ENCODE peak calls at places on chromosomes 13 and 19, in ten cellular contexts. One of them, this sample, is unnamed.

GRCh38 chr19:1105217-1105872 is 1.6 kb downstream of the GPX4 start:
- DNase-seq in colonic mucosa: peak; percentile 54
- DNase-seq in Caco-2: no peak
- DNase-seq in posterior cingulate gyrus: no peak
- DNase-seq in esophagus squamous epithelium: no peak
- DNase-seq in fibroblast of the conjunctiva: no peak
- DNase-seq in RPMI8226: no peak
- DNase-seq in H4: no peak
- DNase-seq in WTC11: no peak
- DNase-seq in COR-L47: no peak
- DNase-seq in this sample: no peak

GRCh38 chr13:111482806-111483620 is 162.6 kb downstream of the TEX29 start:
- DNase-seq in fibroblast of the conjunctiva: no peak
- DNase-seq in posterior cingulate gyrus: no peak
- DNase-seq in RPMI8226: no peak
- DNase-seq in Caco-2: no peak
- DNase-seq in COR-L47: no peak
- DNase-seq in colonic mucosa: no peak
- DNase-seq in H4: no peak
- DNase-seq in esophagus squamous epithelium: no peak
- DNase-seq in WTC11: no peak
- DNase-seq in this sample: no peak

GRCh38 chr13:29516880-29517279 is 78.6 kb downstream of the SLC7A1 start:
- DNase-seq in RPMI8226: no peak
- DNase-seq in WTC11: no peak
- DNase-seq in fibroblast of the conjunctiva: no peak
- DNase-seq in posterior cingulate gyrus: no peak
- DNase-seq in H4: no peak
- DNase-seq in Caco-2: no peak
- DNase-seq in colonic mucosa: no peak
- DNase-seq in esophagus squamous epithelium: no peak
- DNase-seq in COR-L47: no peak
- DNase-seq in this sample: no peak

GRCh38 chr19:5651361-5651760 is 28.5 kb downstream of the SAFB start:
- DNase-seq in posterior cingulate gyrus: no peak
- DNase-seq in RPMI8226: no peak
- DNase-seq in colonic mucosa: no peak
- DNase-seq in fibroblast of the conjunctiva: no peak
- DNase-seq in Caco-2: no peak
- DNase-seq in WTC11: no peak
- DNase-seq in COR-L47: no peak
- DNase-seq in H4: no peak
- DNase-seq in esophagus squamous epithelium: no peak
- DNase-seq in this sample: no peak

GRCh38 chr13:42486711-42487198 is 87.2 kb upstream of the TNFSF11 start:
- DNase-seq in posterior cingulate gyrus: no peak
- DNase-seq in esophagus squamous epithelium: no peak
- DNase-seq in Caco-2: no peak
- DNase-seq in H4: peak; percentile 48
- DNase-seq in fibroblast of the conjunctiva: peak; percentile 51
- DNase-seq in colonic mucosa: no peak
- DNase-seq in RPMI8226: no peak
- DNase-seq in COR-L47: no peak
- DNase-seq in WTC11: no peak
- DNase-seq in this sample: no peak

GRCh38 chr19:661427-662196 is 1.4 kb downstream of the RNF126 start:
- DNase-seq in H4: no peak
- DNase-seq in fibroblast of the conjunctiva: no peak
- DNase-seq in posterior cingulate gyrus: no peak
- DNase-seq in colonic mucosa: peak; percentile 72
- DNase-seq in esophagus squamous epithelium: no peak
- DNase-seq in COR-L47: no peak
- DNase-seq in Caco-2: no peak
- DNase-seq in RPMI8226: peak; percentile 70
- DNase-seq in WTC11: no peak
- DNase-seq in this sample: no peak

GRCh38 chr13:42847891-42848663 is 66.7 kb downstream of the FAM216B start:
- DNase-seq in H4: no peak
- DNase-seq in esophagus squamous epithelium: no peak
- DNase-seq in colonic mucosa: no peak
- DNase-seq in fibroblast of the conjunctiva: peak; percentile 32
- DNase-seq in Caco-2: no peak
- DNase-seq in posterior cingulate gyrus: no peak
- DNase-seq in WTC11: no peak
- DNase-seq in COR-L47: no peak
- DNase-seq in RPMI8226: no peak
- DNase-seq in this sample: no peak

GRCh38 chr13:36818483-36819063 is 449 bp upstream of the RFXAP start:
- DNase-seq in COR-L47: no peak
- DNase-seq in fibroblast of the conjunctiva: no peak
- DNase-seq in Caco-2: no peak
- DNase-seq in WTC11: no peak
- DNase-seq in posterior cingulate gyrus: no peak
- DNase-seq in H4: no peak
- DNase-seq in esophagus squamous epithelium: no peak
- DNase-seq in colonic mucosa: no peak
- DNase-seq in RPMI8226: no peak
- DNase-seq in this sample: no peak

GRCh38 chr19:6769006-6769637 is 1.9 kb upstream of the SH2D3A start:
- DNase-seq in RPMI8226: no peak
- DNase-seq in fibroblast of the conjunctiva: no peak
- DNase-seq in colonic mucosa: no peak
- DNase-seq in posterior cingulate gyrus: no peak
- DNase-seq in H4: peak; percentile 38
- DNase-seq in WTC11: peak; percentile 45
- DNase-seq in Caco-2: no peak
- DNase-seq in COR-L47: no peak
- DNase-seq in esophagus squamous epithelium: no peak
- DNase-seq in this sample: no peak

This sample was measured in left ventricle myocardium inferior.